ENCODE peak calls at places on chromosomes 11 and 22, in six cellular contexts. Q is M059J; W is NCI-H2171 treated with DMSO at 0.1 percent for 48 hours; R is CD4-positive, alpha-beta T cell; L is progenitor cell of endocrine pancreas; A is sigmoid colon. X is an unnamed sample.

GRCh38 chr11:66294626-66295620 is 3.2 kb downstream of the TMEM151A start:
- DNase-seq in L (no peak), A (no peak), Q (no peak), W (no peak), R (no peak), X (no peak)

GRCh38 chr11:62702241-62702640 is 5.0 kb downstream of the BSCL2 start:
- DNase-seq in R (no peak), W (no peak), Q (no peak), L (no peak), A (no peak), X (no peak)

GRCh38 chr11:100574894-100575769 is 112.0 kb upstream of the ARHGAP42 start:
- DNase-seq in L (no peak), R (no peak), Q (peak; percentile 64), A (no peak), W (peak; percentile 74), X (no peak)

GRCh38 chr11:123061403-123062157 is at the start of gene HSPA8:
- DNase-seq in A (peak; percentile 90), L (peak; percentile 24), W (peak; percentile 24), R (peak; percentile 46), Q (peak; percentile 63), X (peak; percentile 47)

GRCh38 chr11:17790453-17790852 is 55.9 kb downstream of the KCNC1 start:
- DNase-seq in W (no peak), Q (peak; percentile 19), R (no peak), L (no peak), A (no peak), X (no peak)

GRCh38 chr22:45785458-45785857 is 113.8 kb downstream of the ATXN10 start:
- DNase-seq in R (no peak), W (no peak), A (no peak), L (no peak), Q (peak; percentile 63), X (no peak)

GRCh38 chr11:26442131-26442530 is 110.2 kb downstream of the ANO3 start:
- DNase-seq in Q (no peak), R (no peak), L (no peak), W (no peak), A (no peak), X (no peak)

GRCh38 chr11:23730307-23730998 is 766.4 kb upstream of the LUZP2 start:
- DNase-seq in A (no peak), W (no peak), Q (no peak), R (no peak), L (no peak), X (peak; percentile 17)

GRCh38 chr22:31998784-31999435 is 44.2 kb upstream of the SLC5A1 start:
- DNase-seq in Q (no peak), L (no peak), A (no peak), R (no peak), W (no peak), X (no peak)

GRCh38 chr11:60357771-60358170 is 20.6 kb upstream of the MS4A7 start:
- DNase-seq in R (no peak), W (no peak), Q (no peak), A (no peak), L (no peak), X (no peak)

GRCh38 chr22:22770280-22770871 is 117.2 kb upstream of the IGLL5 start:
- DNase-seq in R (peak; percentile 27), W (peak; percentile 9), Q (peak; percentile 6), L (peak; percentile 68), A (no peak), X (peak; percentile 66)

GRCh38 chr11:76186776-76187279 is 19.5 kb downstream of the WNT11 start:
- DNase-seq in Q (no peak), A (no peak), R (no peak), W (no peak), L (no peak), X (no peak)

GRCh38 chr22:40156001-40156516 is 21.7 kb upstream of the TNRC6B start:
- DNase-seq in Q (peak; percentile 65), R (no peak), A (no peak), L (no peak), W (peak; percentile 39), X (no peak)